ENCODE peak calls at places on chromosome 13, in eight cellular contexts. W is mucosa of descending colon, V is RWPE1, Q is tibial artery, N is uterus, Y is spleen, U is natural killer cell, F is psoas muscle. Z is an unnamed sample.

GRCh38 chr13:32877491-32877890 is 138.7 kb upstream of the KL start:
- DNase-seq in W (no peak), V (no peak), Q (no peak), N (no peak), Y (no peak), U (no peak), F (no peak), Z (no peak)

GRCh38 chr13:71240906-71241305 is 626.1 kb downstream of the DACH1 start:
- DNase-seq in W (peak), V (no peak), Q (no peak), N (no peak), Y (no peak), U (no peak), F (no peak), Z (no peak)

GRCh38 chr13:93947651-93948050 is 531.8 kb downstream of the DCT start:
- DNase-seq in W (no peak), V (no peak), Q (no peak), N (no peak), Y (no peak), U (no peak), F (no peak), Z (no peak)

GRCh38 chr13:105612541-105612940 is 922.9 kb downstream of the EFNB2 start:
- DNase-seq in W (no peak), V (no peak), Q (no peak), N (no peak), Y (no peak), U (no peak), F (no peak), Z (no peak)

GRCh38 chr13:52808842-52809219 is 39.6 kb downstream of the PCDH8 start:
- DNase-seq in W (no peak), V (no peak), Q (no peak), N (no peak), Y (no peak), U (no peak), F (no peak), Z (no peak)

GRCh38 chr13:28313579-28313978 is 175.2 kb downstream of the PAN3 start:
- DNase-seq in W (peak), V (no peak), Q (no peak), N (no peak), Y (no peak), U (no peak), F (no peak), Z (no peak)

GRCh38 chr13:101941095-101941777 is 460.6 kb downstream of the FGF14 start:
- DNase-seq in W (no peak), V (no peak), Q (no peak), N (no peak), Y (no peak), U (no peak), F (no peak), Z (no peak)

GRCh38 chr13:73715114-73715909 is 418.9 kb downstream of the KLF12 start:
- DNase-seq in W (no peak), V (no peak), Q (no peak), N (no peak), Y (no peak), U (peak), F (no peak), Z (no peak)

GRCh38 chr13:51614350-51614786 is 30.1 kb downstream of the WDFY2 start:
- DNase-seq in W (peak), V (no peak), Q (no peak), N (no peak), Y (peak), U (no peak), F (peak), Z (no peak)

GRCh38 chr13:29861694-29862110 is 11.3 kb upstream of the UBL3 start:
- DNase-seq in W (no peak), V (no peak), Q (no peak), N (no peak), Y (no peak), U (no peak), F (no peak), Z (no peak)

GRCh38 chr13:26923824-26924605 is 163.4 kb upstream of the GPR12 start:
- DNase-seq in W (no peak), V (no peak), Q (no peak), N (no peak), Y (no peak), U (no peak), F (no peak), Z (no peak)

GRCh38 chr13:112588490-112589297 is 741 bp upstream of the TUBGCP3 start:
- DNase-seq in W (no peak), V (no peak), Q (no peak), N (no peak), Y (no peak), U (no peak), F (no peak), Z (no peak)

GRCh38 chr13:75217949-75218348 is 264.0 kb downstream of the TBC1D4 start:
- DNase-seq in W (no peak), V (no peak), Q (no peak), N (no peak), Y (no peak), U (no peak), F (no peak), Z (no peak)

GRCh38 chr13:27007166-27007565 is 164.4 kb downstream of the USP12 start:
- DNase-seq in W (no peak), V (no peak), Q (no peak), N (no peak), Y (peak), U (no peak), F (no peak), Z (no peak)

GRCh38 chr13:109500146-109500773 is 286.1 kb downstream of the IRS2 start:
- DNase-seq in W (no peak), V (no peak), Q (no peak), N (no peak), Y (no peak), U (no peak), F (no peak), Z (no peak)

GRCh38 chr13:43614063-43614462 is 172.7 kb downstream of the ENOX1 start:
- DNase-seq in W (no peak), V (no peak), Q (no peak), N (no peak), Y (no peak), U (no peak), F (no peak), Z (no peak)

GRCh38 chr13:30963794-30964193 is 31.3 kb downstream of the TEX26 start:
- DNase-seq in W (peak), V (peak), Q (no peak), N (no peak), Y (no peak), U (no peak), F (no peak), Z (no peak)

GRCh38 chr13:81686877-81687276 is 1346.0 kb upstream of the SPRY2 start:
- DNase-seq in W (no peak), V (no peak), Q (no peak), N (no peak), Y (no peak), U (no peak), F (no peak), Z (no peak)

GRCh38 chr13:69935043-69935442 is 172.6 kb upstream of the ATXN8OS start:
- DNase-seq in W (no peak), V (no peak), Q (no peak), N (no peak), Y (no peak), U (no peak), F (no peak), Z (no peak)

GRCh38 chr13:30466841-30467252 is 1.1 kb upstream of the HMGB1 start:
- DNase-seq in W (no peak), V (no peak), Q (no peak), N (no peak), Y (no peak), U (no peak), F (no peak), Z (no peak)

GRCh38 chr13:35769812-35770211 is 293.3 kb upstream of the MAB21L1 start:
- DNase-seq in W (no peak), V (no peak), Q (no peak), N (no peak), Y (no peak), U (no peak), F (no peak), Z (no peak)

GRCh38 chr13:97631158-97631557 is 197.2 kb downstream of the RAP2A start:
- DNase-seq in W (no peak), V (no peak), Q (no peak), N (no peak), Y (no peak), U (no peak), F (no peak), Z (no peak)
- TF ChIP-seq CTCF in W (no peak), V (no peak), Q (no peak), N (no peak), Y (no peak), U (no peak), F (no peak), Z (no peak)

DNA sequence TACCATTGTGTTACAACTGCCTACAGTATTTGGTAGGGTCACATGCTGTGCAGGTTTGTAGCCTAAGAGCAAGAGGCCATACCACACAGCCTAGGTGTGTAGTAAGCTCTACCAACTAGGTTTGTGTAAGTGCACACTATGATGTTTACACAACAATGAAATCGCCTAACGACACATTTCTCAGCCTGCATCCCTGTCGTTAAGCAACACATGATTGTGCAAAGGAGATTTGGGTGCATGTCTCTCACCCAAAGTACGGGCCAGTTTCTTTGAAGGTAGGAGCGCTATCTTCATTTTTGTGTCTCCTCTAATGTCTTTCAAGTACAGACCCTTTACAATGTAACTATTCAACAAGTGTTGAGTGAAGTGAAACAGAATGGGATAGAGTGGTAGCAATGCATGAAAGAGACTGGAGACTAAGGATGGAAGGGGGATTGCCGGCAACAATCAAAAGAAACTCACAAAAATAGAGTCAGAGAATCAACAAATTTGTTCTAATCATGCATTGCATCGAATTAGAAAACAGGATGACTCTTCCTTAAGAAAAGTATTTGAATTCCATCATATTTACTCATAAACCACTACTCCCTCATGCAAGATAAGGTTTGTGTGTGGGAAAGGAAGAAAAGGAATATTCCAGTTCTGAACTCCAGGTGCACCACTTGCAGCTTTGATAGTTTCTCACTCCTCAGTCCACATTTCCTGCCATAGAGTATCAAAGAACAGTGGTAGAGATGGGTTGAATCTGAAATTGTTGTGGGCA is 60.2 kb upstream of the TNFRSF19 start:
- DNase-seq in W (no peak), V (peak), Q (no peak), N (no peak), Y (no peak), U (no peak), F (no peak), Z (no peak)
- TF ChIP-seq CTCF in W (no peak), V (no peak), Q (no peak), N (no peak), Y (no peak), U (no peak), F (no peak), Z (no peak)

DNA sequence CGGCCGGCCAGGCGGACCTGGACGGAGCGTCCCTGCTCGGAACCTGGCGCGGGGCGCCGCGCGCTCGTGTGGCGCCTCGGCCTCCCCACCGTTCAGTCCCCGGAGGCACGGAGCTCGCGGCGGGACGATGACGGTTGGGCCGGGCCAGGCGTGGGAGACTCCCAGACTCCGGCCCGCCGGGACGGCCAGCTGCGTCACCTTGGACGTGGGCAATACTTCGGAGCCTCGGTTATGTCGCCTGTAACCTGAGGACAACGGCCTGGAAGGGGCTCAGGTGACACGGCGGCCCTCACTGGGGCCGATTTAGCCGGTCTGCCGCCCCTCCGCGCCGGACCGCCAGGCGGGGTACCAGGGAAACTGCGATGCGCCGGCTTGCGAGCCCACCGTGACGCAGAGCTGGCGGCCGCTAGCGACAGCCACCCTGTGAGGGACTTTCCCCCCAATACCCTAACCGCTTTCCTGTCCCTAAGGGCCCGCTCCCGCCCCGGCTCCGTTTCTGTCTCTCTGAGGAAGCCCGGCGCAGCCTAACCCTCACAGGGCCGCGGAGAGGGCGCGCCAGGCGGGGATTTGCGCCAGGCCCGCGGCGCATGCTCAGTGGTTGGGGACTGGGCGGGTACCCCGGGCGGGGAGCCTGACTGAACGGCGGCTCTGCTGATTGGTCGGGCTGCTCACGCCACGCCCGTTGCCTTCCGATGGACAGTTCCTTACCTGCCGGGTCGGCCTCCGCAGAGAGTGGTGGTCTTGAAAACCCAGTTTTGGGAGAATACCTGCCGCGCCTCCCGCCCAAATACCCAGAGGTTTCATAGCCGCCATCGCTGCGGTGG is 109.5 kb upstream of the DOCK9 start:
- DNase-seq in W (peak), V (peak), Q (peak), N (peak), Y (peak), U (peak), F (peak), Z (peak)
- TF ChIP-seq CTCF in W (peak), V (no peak), Q (peak), N (peak), Y (peak), U (peak), F (no peak), Z (no peak)

GRCh38 chr13:65594255-65594654 is 1635.9 kb downstream of the PCDH9 start:
- DNase-seq in W (no peak), V (no peak), Q (no peak), N (no peak), Y (no peak), U (no peak), F (no peak), Z (no peak)
- TF ChIP-seq CTCF in W (no peak), V (no peak), Q (no peak), N (no peak), Y (no peak), U (no peak), F (no peak), Z (no peak)

GRCh38 chr13:113742000-113742441 is 17.0 kb upstream of the TMEM255B start:
- DNase-seq in W (peak), V (peak), Q (peak), N (no peak), Y (peak), U (no peak), F (peak), Z (no peak)
- TF ChIP-seq CTCF in W (no peak), V (no peak), Q (no peak), N (no peak), Y (no peak), U (no peak), F (no peak), Z (no peak)

DNA sequence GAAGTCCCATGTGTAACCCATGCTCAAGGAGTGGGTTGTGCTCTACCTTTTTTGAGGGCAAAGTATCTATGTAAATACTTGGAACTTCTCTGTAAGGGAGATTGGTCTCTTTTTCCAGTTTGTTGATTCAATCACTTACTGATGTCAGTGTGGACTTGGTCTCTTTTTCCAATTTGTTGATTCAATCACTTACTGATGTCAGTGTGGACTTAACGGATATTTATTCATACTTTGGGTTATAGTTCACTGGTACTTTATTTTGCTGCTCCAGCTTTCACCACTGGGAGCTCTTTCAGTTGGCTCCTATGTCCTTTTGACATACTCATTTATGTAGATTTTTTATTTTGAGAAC is 36.4 kb downstream of the COG3 start:
- DNase-seq in W (no peak), V (no peak), Q (no peak), N (no peak), Y (no peak), U (no peak), F (no peak), Z (no peak)
- TF ChIP-seq CTCF in W (no peak), V (no peak), Q (no peak), N (no peak), Y (no peak), U (no peak), F (no peak), Z (no peak)

DNA sequence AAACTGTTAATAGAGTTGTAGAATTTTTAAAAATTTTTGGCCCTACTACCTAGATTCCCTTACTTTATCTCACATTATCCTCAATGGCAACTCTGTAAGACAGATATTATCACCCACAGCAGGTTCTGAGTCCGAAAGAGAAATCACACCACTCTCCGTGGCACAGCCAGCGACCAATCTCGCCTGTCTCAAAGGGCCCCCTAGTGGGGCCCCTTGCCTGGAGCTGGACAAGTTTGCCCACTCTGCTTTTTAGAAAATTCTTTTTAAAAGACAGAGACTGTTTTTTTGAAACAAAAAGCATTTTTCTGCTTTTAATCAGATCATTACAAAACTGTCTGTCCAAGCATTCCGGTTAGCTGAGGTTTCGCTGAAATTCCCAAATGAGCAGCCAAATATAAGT is 21.7 kb downstream of the PHF11 start:
- DNase-seq in W (no peak), V (no peak), Q (no peak), N (no peak), Y (no peak), U (no peak), F (no peak), Z (no peak)
- TF ChIP-seq CTCF in W (no peak), V (no peak), Q (no peak), N (no peak), Y (peak), U (no peak), F (no peak), Z (no peak)

GRCh38 chr13:41059896-41060722 is 1.2 kb upstream of the WBP4 start:
- DNase-seq in W (peak), V (peak), Q (peak), N (peak), Y (peak), U (peak), F (peak), Z (peak)
- TF ChIP-seq CTCF in W (no peak), V (peak), Q (no peak), N (no peak), Y (no peak), U (no peak), F (peak), Z (no peak)

GRCh38 chr13:46077260-46077659 is 24.7 kb upstream of the ZC3H13 start:
- DNase-seq in W (no peak), V (no peak), Q (no peak), N (no peak), Y (no peak), U (no peak), F (no peak), Z (no peak)

GRCh38 chr13:46076827-46077226 is 24.3 kb upstream of the ZC3H13 start:
- DNase-seq in W (no peak), V (no peak), Q (no peak), N (no peak), Y (no peak), U (no peak), F (no peak), Z (no peak)

GRCh38 chr13:46075811-46076210 is 23.3 kb upstream of the ZC3H13 start:
- DNase-seq in W (no peak), V (no peak), Q (no peak), N (no peak), Y (no peak), U (no peak), F (no peak), Z (no peak)

GRCh38 chr13:46071590-46072249 is 19.2 kb upstream of the ZC3H13 start:
- DNase-seq in W (no peak), V (no peak), Q (no peak), N (no peak), Y (no peak), U (no peak), F (no peak), Z (no peak)
- TF ChIP-seq CTCF in W (no peak), V (no peak), Q (no peak), N (no peak), Y (no peak), U (no peak), F (no peak), Z (no peak)

DNA sequence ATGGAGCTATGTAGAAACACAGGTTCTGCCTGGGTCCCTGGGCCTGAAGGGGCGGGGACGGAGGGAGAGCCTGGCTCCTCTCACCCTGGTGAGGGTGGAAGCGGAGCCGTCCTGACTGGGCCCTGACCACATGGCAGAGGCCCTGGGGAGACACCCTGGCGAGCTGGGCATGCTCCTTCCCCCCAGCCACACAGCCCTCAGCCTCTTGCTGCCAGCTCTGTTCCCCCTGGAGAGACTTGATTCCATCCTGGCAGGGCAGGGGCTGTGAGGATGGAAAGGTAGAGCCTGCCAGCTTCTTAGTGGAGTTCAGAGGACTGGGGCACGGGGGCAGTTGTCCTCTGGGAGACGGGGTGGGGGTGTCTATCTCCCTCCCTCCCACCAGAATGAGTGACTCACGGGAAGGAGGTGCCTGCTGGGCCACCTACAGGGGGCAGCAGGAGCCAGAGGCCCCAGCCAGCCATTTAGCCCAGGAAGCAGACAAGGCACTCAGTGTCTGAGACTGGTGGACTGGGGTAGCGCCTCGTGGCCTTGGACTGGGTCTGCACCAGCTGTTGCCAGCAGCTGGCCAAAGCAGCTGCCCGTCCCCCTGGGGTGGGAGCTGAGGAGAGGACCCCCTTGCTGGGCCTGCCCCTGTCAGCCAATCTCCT is 22.8 kb upstream of the RNF17 start:
- DNase-seq in W (no peak), V (no peak), Q (no peak), N (no peak), Y (no peak), U (no peak), F (no peak), Z (no peak)
- TF ChIP-seq CTCF in W (no peak), V (no peak), Q (no peak), N (no peak), Y (no peak), U (no peak), F (no peak), Z (no peak)

Z was measured in activated B cell treated with CpG ODN at 0.5 μM for 24 hours.